ENCODE peak calls at places on chromosome 4, in ten cellular contexts. T is stimulated activated CD4-positive, alpha-beta T cell treated with anti-CD3 and anti-CD28 coated beads, Interleukin-2, amount 100 ng/mL, for 24 hours; X is NCI-H446; G is AG08396; C is heart left ventricle; V is mammary epithelial cell; P is SHP77; R is WTC11; E is SK-N-SH; M is activated CD4-positive, alpha-beta T cell treated with anti-CD3 and anti-CD28 coated beads for 48 hours. D is an unnamed sample.

GRCh38 chr4:55865228-55865806 is 11.9 kb downstream of the EXOC1 start:
- DNase-seq in T (no peak), X (no peak), G (peak; percentile 6), C (no peak), V (peak; percentile 41), P (no peak), R (no peak), E (no peak), M (no peak), D (no peak)

GRCh38 chr4:153579872-153580271 is 104.2 kb upstream of the TLR2 start:
- DNase-seq in T (no peak), X (no peak), G (no peak), C (no peak), V (no peak), P (no peak), R (no peak), E (no peak), M (no peak), D (no peak)

GRCh38 chr4:7408166-7408565 is 26.6 kb downstream of the PSAPL1 start:
- DNase-seq in T (no peak), X (no peak), G (no peak), C (no peak), V (no peak), P (no peak), R (no peak), E (no peak), M (no peak), D (no peak)

GRCh38 chr4:129929052-129929451 is 833.1 kb downstream of the C4orf33 start:
- DNase-seq in T (no peak), X (no peak), G (no peak), C (no peak), V (no peak), P (peak; percentile 2), R (peak; percentile 32), E (peak; percentile 8), M (no peak), D (no peak)

GRCh38 chr4:84436812-84437211 is 62.3 kb downstream of the NKX6-1 start:
- DNase-seq in T (no peak), X (no peak), G (no peak), C (no peak), V (no peak), P (no peak), R (no peak), E (no peak), M (no peak), D (no peak)

GRCh38 chr4:25221377-25221776 is 12.5 kb upstream of the PI4K2B start:
- DNase-seq in T (no peak), X (no peak), G (no peak), C (no peak), V (no peak), P (no peak), R (no peak), E (no peak), M (no peak), D (no peak)

GRCh38 chr4:163776961-163777360 is 282.5 kb downstream of the TMA16 start:
- DNase-seq in T (no peak), X (no peak), G (no peak), C (no peak), V (no peak), P (no peak), R (no peak), E (no peak), M (no peak), D (no peak)

GRCh38 chr4:184099541-184099966 is 118.1 kb downstream of the ENPP6 start:
- DNase-seq in T (no peak), X (no peak), G (no peak), C (no peak), V (no peak), P (no peak), R (no peak), E (peak; percentile 43), M (no peak), D (no peak)

GRCh38 chr4:41060352-41061318 is 153.7 kb downstream of the APBB2 start:
- DNase-seq in T (no peak), X (no peak), G (no peak), C (no peak), V (no peak), P (no peak), R (no peak), E (no peak), M (no peak), D (no peak)

GRCh38 chr4:40918330-40918729 is 168.6 kb downstream of the NSUN7 start:
- DNase-seq in T (no peak), X (no peak), G (peak; percentile 68), C (peak; percentile 60), V (no peak), P (no peak), R (no peak), E (peak; percentile 42), M (no peak), D (no peak)

GRCh38 chr4:154084864-154085263 is 296.0 kb upstream of the SFRP2 start:
- DNase-seq in T (no peak), X (no peak), G (no peak), C (no peak), V (peak; percentile 78), P (no peak), R (no peak), E (no peak), M (peak; percentile 3), D (no peak)

GRCh38 chr4:89253306-89253705 is 54.3 kb downstream of the GPRIN3 start:
- DNase-seq in T (no peak), X (no peak), G (no peak), C (no peak), V (no peak), P (no peak), R (no peak), E (no peak), M (no peak), D (no peak)

GRCh38 chr4:118338518-118338917 is 14.3 kb downstream of the PRSS12 start:
- DNase-seq in T (no peak), X (no peak), G (no peak), C (no peak), V (no peak), P (no peak), R (no peak), E (no peak), M (no peak), D (no peak)

GRCh38 chr4:3387943-3388348 is 53.8 kb upstream of the HGFAC start:
- DNase-seq in T (no peak), X (no peak), G (peak; percentile 70), C (peak; percentile 89), V (peak; percentile 88), P (no peak), R (no peak), E (peak; percentile 44), M (no peak), D (peak; percentile 88)

GRCh38 chr4:10808591-10808990 is 124.0 kb upstream of the CLNK start:
- DNase-seq in T (no peak), X (peak; percentile 78), G (peak; percentile 6), C (peak; percentile 54), V (no peak), P (no peak), R (no peak), E (no peak), M (no peak), D (no peak)

GRCh38 chr4:172785623-172786022 is 383.0 kb upstream of the GALNT7 start:
- DNase-seq in T (no peak), X (no peak), G (no peak), C (no peak), V (no peak), P (no peak), R (no peak), E (no peak), M (no peak), D (no peak)

GRCh38 chr4:81065446-81065845 is 34.9 kb downstream of the BMP3 start:
- DNase-seq in T (no peak), X (no peak), G (no peak), C (no peak), V (no peak), P (no peak), R (no peak), E (no peak), M (no peak), D (no peak)